ENCODE peak calls at places on chromosome 10, in eight cellular contexts. One of them, this sample, is unnamed.

GRCh38 chr10:70652761-70653657 is 19.3 kb upstream of the ADAMTS14 start:
- DNase-seq in DND-41: no peak
- DNase-seq in PC-3: no peak
- DNase-seq in GM23248: peak; percentile 99
- DNase-seq in neuronal stem cell: no peak
- DNase-seq in H9: peak; percentile 12
- DNase-seq in colonic mucosa: no peak
- DNase-seq in HepG2: no peak
- DNase-seq in this sample: no peak

GRCh38 chr10:30231071-30231652 is 117.9 kb downstream of the MTPAP start:
- DNase-seq in H9: no peak
- DNase-seq in neuronal stem cell: no peak
- DNase-seq in DND-41: peak; percentile 28
- DNase-seq in PC-3: no peak
- DNase-seq in HepG2: peak; percentile 13
- DNase-seq in colonic mucosa: no peak
- DNase-seq in GM23248: no peak
- DNase-seq in this sample: no peak

GRCh38 chr10:18238875-18239485 is 98.8 kb downstream of the CACNB2 start:
- DNase-seq in H9: no peak
- DNase-seq in GM23248: peak; percentile 78
- DNase-seq in PC-3: peak; percentile 46
- DNase-seq in HepG2: peak; percentile 10
- DNase-seq in neuronal stem cell: no peak
- DNase-seq in DND-41: peak; percentile 17
- DNase-seq in colonic mucosa: no peak
- DNase-seq in this sample: peak; percentile 65

GRCh38 chr10:67612577-67613537 is 83.1 kb downstream of the CTNNA3 start:
- DNase-seq in colonic mucosa: no peak
- DNase-seq in H9: no peak
- DNase-seq in GM23248: peak; percentile 63
- DNase-seq in DND-41: peak; percentile 60
- DNase-seq in HepG2: no peak
- DNase-seq in PC-3: peak; percentile 62
- DNase-seq in neuronal stem cell: no peak
- DNase-seq in this sample: no peak

GRCh38 chr10:104309980-104310978 is 28.0 kb downstream of the ITPRIP start:
- DNase-seq in GM23248: peak; percentile 97
- DNase-seq in neuronal stem cell: no peak
- DNase-seq in colonic mucosa: no peak
- DNase-seq in HepG2: no peak
- DNase-seq in DND-41: no peak
- DNase-seq in H9: no peak
- DNase-seq in PC-3: peak; percentile 77
- DNase-seq in this sample: no peak

GRCh38 chr10:133199992-133200611 is 29.9 kb upstream of the UTF1 start:
- DNase-seq in HepG2: no peak
- DNase-seq in H9: no peak
- DNase-seq in neuronal stem cell: no peak
- DNase-seq in PC-3: no peak
- DNase-seq in DND-41: no peak
- DNase-seq in GM23248: no peak
- DNase-seq in colonic mucosa: no peak
- DNase-seq in this sample: peak; percentile 27

GRCh38 chr10:72088879-72089585 is 681 bp upstream of the SPOCK2 start:
- DNase-seq in neuronal stem cell: no peak
- DNase-seq in GM23248: peak; percentile 30
- DNase-seq in colonic mucosa: no peak
- DNase-seq in PC-3: no peak
- DNase-seq in HepG2: peak; percentile 42
- DNase-seq in DND-41: peak; percentile 47
- DNase-seq in H9: peak; percentile 57
- DNase-seq in this sample: peak; percentile 60

GRCh38 chr10:90777614-90778013 is 80.2 kb downstream of the HTR7 start:
- DNase-seq in PC-3: no peak
- DNase-seq in H9: no peak
- DNase-seq in neuronal stem cell: no peak
- DNase-seq in DND-41: no peak
- DNase-seq in GM23248: no peak
- DNase-seq in colonic mucosa: no peak
- DNase-seq in HepG2: no peak
- DNase-seq in this sample: no peak

GRCh38 chr10:1155791-1156615 is 99.8 kb downstream of the WDR37 start:
- DNase-seq in neuronal stem cell: no peak
- DNase-seq in PC-3: no peak
- DNase-seq in colonic mucosa: peak; percentile 11
- DNase-seq in GM23248: no peak
- DNase-seq in H9: no peak
- DNase-seq in HepG2: no peak
- DNase-seq in DND-41: no peak
- DNase-seq in this sample: no peak

GRCh38 chr10:31157125-31157983 is 125.7 kb upstream of the ZNF438 start:
- DNase-seq in PC-3: no peak
- DNase-seq in colonic mucosa: no peak
- DNase-seq in neuronal stem cell: no peak
- DNase-seq in H9: no peak
- DNase-seq in HepG2: no peak
- DNase-seq in GM23248: peak; percentile 85
- DNase-seq in DND-41: no peak
- DNase-seq in this sample: no peak

GRCh38 chr10:102175415-102175814 is 23.2 kb downstream of the NOLC1 start:
- DNase-seq in colonic mucosa: no peak
- DNase-seq in DND-41: no peak
- DNase-seq in H9: no peak
- DNase-seq in PC-3: no peak
- DNase-seq in GM23248: peak; percentile 82
- DNase-seq in HepG2: no peak
- DNase-seq in neuronal stem cell: no peak
- DNase-seq in this sample: no peak

GRCh38 chr10:93703066-93703465 is 674 bp upstream of the FRA10AC1 start:
- DNase-seq in H9: no peak
- DNase-seq in DND-41: peak; percentile 6
- DNase-seq in HepG2: no peak
- DNase-seq in colonic mucosa: peak; percentile 21
- DNase-seq in neuronal stem cell: no peak
- DNase-seq in PC-3: no peak
- DNase-seq in GM23248: peak; percentile 37
- DNase-seq in this sample: no peak
- H3K27ac ChIP-seq in H9: peak overlapping the region; percentile 28
- H3K27ac ChIP-seq in DND-41: peak overlapping the region; percentile 79
- H3K27ac ChIP-seq in HepG2: peak overlapping the region; percentile 59
- H3K27ac ChIP-seq in colonic mucosa: peak overlapping the region; percentile 76
- H3K27ac ChIP-seq in neuronal stem cell: peak overlapping the region; percentile 85
- H3K27ac ChIP-seq in PC-3: peak overlapping the region; percentile 6
- H3K27ac ChIP-seq in GM23248: peak overlapping the region; percentile 92
- H3K27ac ChIP-seq in this sample: peak overlapping the region; percentile 76

DNA sequence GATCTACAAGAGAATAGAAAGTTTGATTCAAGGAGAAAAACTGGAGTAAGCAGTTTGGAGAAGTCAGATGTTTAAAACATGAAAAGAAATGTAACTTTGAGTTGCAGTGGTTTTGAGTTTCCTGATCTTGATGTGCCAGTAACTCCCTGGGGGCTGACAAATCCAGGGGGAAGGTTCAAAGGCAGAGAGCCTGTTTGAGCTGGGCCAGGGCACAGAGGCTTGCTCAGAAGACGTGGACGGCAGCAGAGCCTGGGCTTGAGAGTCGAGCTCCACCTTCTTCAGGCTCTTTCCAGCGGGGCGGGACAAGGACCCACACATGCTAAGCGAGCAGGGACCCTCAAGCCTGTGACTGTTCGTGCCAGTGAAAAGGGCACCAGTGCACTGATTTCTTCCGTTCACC is 176.2 kb downstream of the MGMT start:
- DNase-seq in neuronal stem cell: no peak
- DNase-seq in H9: no peak
- DNase-seq in DND-41: no peak
- DNase-seq in colonic mucosa: no peak
- DNase-seq in PC-3: no peak
- DNase-seq in GM23248: no peak
- DNase-seq in HepG2: no peak
- DNase-seq in this sample: no peak
- H3K9ac ChIP-seq in neuronal stem cell: no peak overlapping the region
- H3K9ac ChIP-seq in H9: no peak overlapping the region
- H3K9ac ChIP-seq in DND-41: no peak overlapping the region
- H3K9ac ChIP-seq in colonic mucosa: no peak overlapping the region
- H3K9ac ChIP-seq in PC-3: no peak overlapping the region
- H3K9ac ChIP-seq in GM23248: no peak overlapping the region
- H3K9ac ChIP-seq in HepG2: no peak overlapping the region
- H3K9ac ChIP-seq in this sample: no peak overlapping the region

GRCh38 chr10:43371418-43371817 is at the start of gene FXYD4:
- DNase-seq in PC-3: no peak
- DNase-seq in neuronal stem cell: no peak
- DNase-seq in GM23248: no peak
- DNase-seq in colonic mucosa: peak; percentile 76
- DNase-seq in DND-41: no peak
- DNase-seq in HepG2: no peak
- DNase-seq in H9: no peak
- DNase-seq in this sample: no peak

GRCh38 chr10:43375401-43376020 is 4.1 kb downstream of the FXYD4 start:
- DNase-seq in H9: no peak
- DNase-seq in colonic mucosa: no peak
- DNase-seq in GM23248: no peak
- DNase-seq in DND-41: no peak
- DNase-seq in PC-3: no peak
- DNase-seq in HepG2: no peak
- DNase-seq in neuronal stem cell: no peak
- DNase-seq in this sample: no peak

GRCh38 chr10:43374194-43374593 is 2.8 kb downstream of the FXYD4 start:
- DNase-seq in GM23248: no peak
- DNase-seq in HepG2: no peak
- DNase-seq in PC-3: no peak
- DNase-seq in neuronal stem cell: no peak
- DNase-seq in DND-41: no peak
- DNase-seq in H9: no peak
- DNase-seq in colonic mucosa: no peak
- DNase-seq in this sample: no peak

GRCh38 chr10:43372751-43373445 is 1.5 kb downstream of the FXYD4 start:
- DNase-seq in H9: no peak
- DNase-seq in PC-3: no peak
- DNase-seq in GM23248: no peak
- DNase-seq in DND-41: no peak
- DNase-seq in neuronal stem cell: no peak
- DNase-seq in colonic mucosa: no peak
- DNase-seq in HepG2: no peak
- DNase-seq in this sample: peak; percentile 78

GRCh38 chr10:43373461-43373860 is 2.0 kb downstream of the FXYD4 start:
- DNase-seq in colonic mucosa: no peak
- DNase-seq in neuronal stem cell: no peak
- DNase-seq in H9: no peak
- DNase-seq in PC-3: no peak
- DNase-seq in GM23248: no peak
- DNase-seq in DND-41: no peak
- DNase-seq in HepG2: no peak
- DNase-seq in this sample: no peak
- H3K27ac ChIP-seq in colonic mucosa: no peak overlapping the region
- H3K27ac ChIP-seq in neuronal stem cell: peak overlapping the region; percentile 27
- H3K27ac ChIP-seq in H9: no peak overlapping the region
- H3K27ac ChIP-seq in PC-3: no peak overlapping the region
- H3K27ac ChIP-seq in GM23248: no peak overlapping the region
- H3K27ac ChIP-seq in DND-41: no peak overlapping the region
- H3K27ac ChIP-seq in HepG2: no peak overlapping the region
- H3K27ac ChIP-seq in this sample: no peak overlapping the region

GRCh38 chr10:53107711-53108110 is 335.1 kb upstream of the MBL2 start:
- DNase-seq in GM23248: no peak
- DNase-seq in HepG2: no peak
- DNase-seq in neuronal stem cell: no peak
- DNase-seq in DND-41: no peak
- DNase-seq in colonic mucosa: no peak
- DNase-seq in PC-3: no peak
- DNase-seq in H9: no peak
- DNase-seq in this sample: no peak
- H3K9ac ChIP-seq in GM23248: no peak overlapping the region
- H3K9ac ChIP-seq in HepG2: no peak overlapping the region
- H3K9ac ChIP-seq in neuronal stem cell: no peak overlapping the region
- H3K9ac ChIP-seq in DND-41: no peak overlapping the region
- H3K9ac ChIP-seq in colonic mucosa: no peak overlapping the region
- H3K9ac ChIP-seq in PC-3: no peak overlapping the region
- H3K9ac ChIP-seq in H9: no peak overlapping the region
- H3K9ac ChIP-seq in this sample: no peak overlapping the region

GRCh38 chr10:88853155-88853554 is 1.5 kb upstream of the ANKRD22 start:
- DNase-seq in GM23248: no peak
- DNase-seq in DND-41: no peak
- DNase-seq in PC-3: no peak
- DNase-seq in neuronal stem cell: no peak
- DNase-seq in colonic mucosa: no peak
- DNase-seq in HepG2: no peak
- DNase-seq in H9: no peak
- DNase-seq in this sample: no peak

GRCh38 chr10:88858493-88858892 is 6.8 kb upstream of the ANKRD22 start:
- DNase-seq in H9: no peak
- DNase-seq in PC-3: peak; percentile 83
- DNase-seq in DND-41: no peak
- DNase-seq in GM23248: no peak
- DNase-seq in colonic mucosa: no peak
- DNase-seq in neuronal stem cell: no peak
- DNase-seq in HepG2: no peak
- DNase-seq in this sample: no peak
- H3K27ac ChIP-seq in H9: no peak overlapping the region
- H3K27ac ChIP-seq in PC-3: peak overlapping the region; percentile 55
- H3K27ac ChIP-seq in DND-41: no peak overlapping the region
- H3K27ac ChIP-seq in GM23248: no peak overlapping the region
- H3K27ac ChIP-seq in colonic mucosa: peak overlapping the region; percentile 28
- H3K27ac ChIP-seq in neuronal stem cell: no peak overlapping the region
- H3K27ac ChIP-seq in HepG2: no peak overlapping the region
- H3K27ac ChIP-seq in this sample: no peak overlapping the region

GRCh38 chr10:6141296-6142151 is 52.7 kb downstream of the RBM17 start:
- DNase-seq in neuronal stem cell: no peak
- DNase-seq in DND-41: no peak
- DNase-seq in colonic mucosa: no peak
- DNase-seq in GM23248: peak; percentile 93
- DNase-seq in H9: no peak
- DNase-seq in HepG2: no peak
- DNase-seq in PC-3: peak; percentile 54
- DNase-seq in this sample: no peak
- H3K9ac ChIP-seq in neuronal stem cell: peak overlapping the region; percentile 33
- H3K9ac ChIP-seq in DND-41: no peak overlapping the region
- H3K9ac ChIP-seq in colonic mucosa: no peak overlapping the region
- H3K9ac ChIP-seq in GM23248: peak overlapping the region; percentile 58
- H3K9ac ChIP-seq in H9: no peak overlapping the region
- H3K9ac ChIP-seq in HepG2: no peak overlapping the region
- H3K9ac ChIP-seq in PC-3: peak overlapping the region; percentile 27
- H3K9ac ChIP-seq in this sample: no peak overlapping the region